ENCODE peak calls at places on chromosomes 3 and 15, in ten cellular contexts. J is tibial artery, L is ovary, R is esophagus squamous epithelium, I is adrenal gland, T is heart right ventricle, O is psoas muscle, F is GM12878, A is prostate gland, D is keratinocyte. B is an unnamed sample.
A peak's percentile ranks its signal among the peaks of the same experiment; 100 is the strongest.

GRCh38 chr3:170835346-170835745 is 34.6 kb downstream of the RPL22L1 start:
- DNase-seq in J (no peak), L (no peak), R (no peak), I (no peak), T (no peak), O (no peak), F (no peak), A (no peak), D (no peak), B (no peak)

GRCh38 chr3:14298991-14299555 is 103.3 kb upstream of the SLC6A6 start:
- DNase-seq in J (peak; percentile 62), L (no peak), R (no peak), I (no peak), T (no peak), O (no peak), F (no peak), A (no peak), D (no peak), B (no peak)

GRCh38 chr3:157445897-157446296 is 9.2 kb downstream of the PTX3 start:
- DNase-seq in J (no peak), L (no peak), R (no peak), I (no peak), T (no peak), O (no peak), F (no peak), A (no peak), D (no peak), B (peak; percentile 78)

GRCh38 chr3:123406598-123406997 is 42.3 kb downstream of the ADCY5 start:
- DNase-seq in J (peak; percentile 99), L (peak; percentile 59), R (no peak), I (peak; percentile 77), T (peak; percentile 82), O (peak; percentile 82), F (no peak), A (no peak), D (no peak), B (no peak)

GRCh38 chr3:117407317-117407716 is 697.7 kb downstream of the TUSC7 start:
- DNase-seq in J (no peak), L (no peak), R (no peak), I (no peak), T (no peak), O (no peak), F (no peak), A (no peak), D (no peak), B (no peak)

GRCh38 chr15:35038655-35039534 is 46.2 kb downstream of the NANOGP8 start:
- DNase-seq in J (no peak), L (no peak), R (no peak), I (no peak), T (no peak), O (no peak), F (no peak), A (no peak), D (no peak), B (peak; percentile 87)

GRCh38 chr3:116339441-116340028 is 105.8 kb downstream of the LSAMP start:
- DNase-seq in J (no peak), L (no peak), R (no peak), I (peak; percentile 79), T (peak; percentile 11), O (no peak), F (no peak), A (peak; percentile 24), D (no peak), B (no peak)

GRCh38 chr3:44825264-44825925 is 36.3 kb upstream of the TMEM42 start:
- DNase-seq in J (no peak), L (no peak), R (no peak), I (no peak), T (no peak), O (no peak), F (no peak), A (no peak), D (peak; percentile 9), B (peak; percentile 43)

GRCh38 chr3:180959691-180960090 is 29.8 kb downstream of the DNAJC19 start:
- DNase-seq in J (no peak), L (no peak), R (no peak), I (no peak), T (no peak), O (no peak), F (no peak), A (no peak), D (no peak), B (no peak)

GRCh38 chr3:57158813-57159678 is 6.1 kb downstream of the IL17RD start:
- DNase-seq in J (no peak), L (no peak), R (no peak), I (peak; percentile 45), T (no peak), O (no peak), F (no peak), A (peak; percentile 22), D (no peak), B (no peak)

DNA sequence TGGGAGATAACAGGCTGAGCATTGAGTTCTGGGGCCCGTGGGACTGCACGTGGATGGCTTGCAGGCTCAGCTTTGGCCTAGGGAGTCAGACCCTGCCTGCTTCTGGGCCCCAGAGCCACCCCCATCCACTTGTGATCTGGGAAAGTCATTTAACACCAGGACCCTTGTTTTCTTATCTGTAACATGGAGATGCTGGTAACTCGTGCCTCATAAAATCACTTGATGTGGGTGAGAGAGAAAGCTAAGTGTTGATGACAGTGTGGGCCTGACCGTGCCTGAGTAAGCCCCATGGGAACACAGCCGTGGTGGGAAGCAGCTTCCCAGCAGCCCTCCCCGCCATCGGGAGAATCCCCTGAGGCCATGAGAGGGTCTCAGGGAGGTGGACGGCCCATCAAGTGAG is 378.1 kb downstream of the GABRB3 start:
- DNase-seq in J (no peak), L (no peak), R (no peak), I (no peak), T (no peak), O (no peak), F (no peak), A (no peak), D (no peak), B (no peak)
- H3K4me3 ChIP-seq in J (no peak overlapping the region), L (no peak overlapping the region), R (no peak overlapping the region), I (no peak overlapping the region), T (no peak overlapping the region), O (no peak overlapping the region), F (no peak overlapping the region), A (no peak overlapping the region), D (no peak overlapping the region), B (no peak overlapping the region)

GRCh38 chr3:16687206-16687605 is 82.0 kb upstream of the DAZL start:
- DNase-seq in J (no peak), L (no peak), R (no peak), I (no peak), T (no peak), O (no peak), F (no peak), A (no peak), D (no peak), B (no peak)
- H3K9me3 ChIP-seq in J (no peaks in the 10 kb centered on the region), L (no peaks in the 10 kb centered on the region), R (no peaks in the 10 kb centered on the region), I (no peaks in the 10 kb centered on the region), T (no peaks in the 10 kb centered on the region), O (no peaks in the 10 kb centered on the region), F (no peaks in the 10 kb centered on the region), A (no peaks in the 10 kb centered on the region), D (no peaks in the 10 kb centered on the region), B (peaks cover 3% of the 10 kb centered on the region)

GRCh38 chr3:184759666-184760200 is 47.9 kb upstream of the MAGEF1 start:
- DNase-seq in J (no peak), L (no peak), R (no peak), I (no peak), T (no peak), O (no peak), F (no peak), A (no peak), D (no peak), B (no peak)

GRCh38 chr3:184758056-184758455 is 46.2 kb upstream of the MAGEF1 start:
- DNase-seq in J (no peak), L (no peak), R (no peak), I (no peak), T (no peak), O (no peak), F (no peak), A (no peak), D (no peak), B (no peak)

GRCh38 chr3:184755315-184755731 is 43.5 kb upstream of the MAGEF1 start:
- DNase-seq in J (no peak), L (no peak), R (no peak), I (no peak), T (no peak), O (no peak), F (no peak), A (no peak), D (no peak), B (no peak)

GRCh38 chr3:184756151-184756681 is 44.4 kb upstream of the MAGEF1 start:
- DNase-seq in J (no peak), L (no peak), R (no peak), I (no peak), T (no peak), O (no peak), F (no peak), A (no peak), D (no peak), B (no peak)

GRCh38 chr3:184757010-184757651 is 45.3 kb upstream of the MAGEF1 start:
- DNase-seq in J (peak; percentile 88), L (peak; percentile 73), R (no peak), I (peak; percentile 78), T (peak; percentile 51), O (peak; percentile 88), F (no peak), A (no peak), D (no peak), B (no peak)
- H3K4me3 ChIP-seq in J (peak overlapping the region; percentile 31), L (no peak overlapping the region), R (no peak overlapping the region), I (no peak overlapping the region), T (peak overlapping the region; percentile 27), O (no peak overlapping the region), F (no peak overlapping the region), A (no peak overlapping the region), D (no peak overlapping the region), B (no peak overlapping the region)

GRCh38 chr3:40623567-40623966 is 98.8 kb downstream of the ZNF621 start:
- DNase-seq in J (no peak), L (no peak), R (peak; percentile 2), I (no peak), T (no peak), O (no peak), F (peak; percentile 63), A (no peak), D (peak; percentile 25), B (peak; percentile 12)

GRCh38 chr3:40624189-40624754 is 99.5 kb downstream of the ZNF621 start:
- DNase-seq in J (no peak), L (no peak), R (no peak), I (no peak), T (no peak), O (no peak), F (no peak), A (no peak), D (no peak), B (no peak)

GRCh38 chr3:40627095-40627494 is 102.3 kb downstream of the ZNF621 start:
- DNase-seq in J (no peak), L (no peak), R (no peak), I (no peak), T (no peak), O (no peak), F (no peak), A (no peak), D (no peak), B (no peak)

GRCh38 chr3:40631341-40631995 is 106.7 kb downstream of the ZNF621 start:
- DNase-seq in J (no peak), L (no peak), R (no peak), I (no peak), T (no peak), O (no peak), F (no peak), A (peak; percentile 55), D (no peak), B (peak; percentile 46)

DNA sequence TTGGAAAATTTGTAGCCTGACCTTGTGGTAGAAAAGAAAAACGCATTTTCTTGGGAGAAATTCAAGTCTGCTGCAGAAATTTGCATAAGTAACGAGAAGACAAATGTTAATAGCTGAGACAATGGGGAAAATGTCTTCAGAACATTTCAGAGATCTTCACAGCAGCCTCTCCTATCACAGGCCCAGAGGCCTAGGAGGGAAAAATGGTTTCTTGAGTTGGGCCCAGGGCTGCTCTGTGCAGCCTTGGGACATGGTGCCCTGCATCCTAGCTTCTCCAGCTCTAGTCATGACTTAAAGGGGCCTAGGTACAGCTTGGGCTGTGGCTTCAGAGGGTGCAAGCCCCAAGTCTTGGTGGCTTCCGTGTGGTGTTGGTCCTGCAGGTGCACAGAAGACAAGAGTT is 104.2 kb downstream of the ZNF621 start:
- DNase-seq in J (no peak), L (no peak), R (no peak), I (no peak), T (no peak), O (no peak), F (no peak), A (no peak), D (no peak), B (no peak)
- H3K9me3 ChIP-seq in J (no peaks in the 10 kb centered on the region), L (peaks cover 7% of the 10 kb centered on the region), R (no peaks in the 10 kb centered on the region), I (peaks cover 5% of the 10 kb centered on the region), T (peaks cover 39% of the 10 kb centered on the region), O (no peaks in the 10 kb centered on the region), F (peaks cover under 1% of the 10 kb centered on the region), A (no peaks in the 10 kb centered on the region), D (peaks cover 8% of the 10 kb centered on the region), B (peaks cover 7% of the 10 kb centered on the region)